ENCODE peak calls at places on chromosomes 2 and 18, in four cellular contexts. O, W, X and T are unnamed samples.

GRCh38 chr2:64765160-64765805 is 111.6 kb upstream of the SERTAD2 start:
- DNase-seq in W (no peak), X (no peak), O (no peak), T (no peak)

GRCh38 chr18:32208012-32208411 is 18.2 kb downstream of the MEP1B start:
- DNase-seq in O (no peak), X (no peak), W (no peak), T (no peak)

GRCh38 chr2:20193185-20193584 is 31.7 kb downstream of the SDC1 start:
- DNase-seq in W (no peak), O (no peak), X (no peak), T (no peak)

GRCh38 chr2:215429424-215429823 is 6.4 kb downstream of the FN1 start:
- DNase-seq in X (no peak), O (no peak), W (no peak), T (no peak)

GRCh38 chr2:241768251-241768711 is 8.3 kb upstream of the GAL3ST2 start:
- DNase-seq in W (no peak), O (no peak), X (no peak), T (no peak)

GRCh38 chr2:127080226-127080940 is 26.6 kb downstream of the BIN1 start:
- DNase-seq in X (no peak), O (no peak), W (no peak), T (no peak)

GRCh38 chr2:43158259-43158880 is 68.0 kb downstream of the ZFP36L2 start:
- DNase-seq in W (peak), O (no peak), X (peak), T (peak)

GRCh38 chr18:58132595-58133191 is 88.7 kb downstream of the NEDD4L start:
- DNase-seq in O (no peak), W (no peak), X (no peak), T (no peak)

GRCh38 chr2:46275995-46276394 is 21.2 kb upstream of the EPAS1 start:
- DNase-seq in W (peak), X (no peak), O (peak), T (no peak)

GRCh38 chr2:67565761-67566160 is 168.6 kb downstream of the ETAA1 start:
- DNase-seq in O (no peak), W (peak), X (no peak), T (peak)

GRCh38 chr2:193580176-193580950 is 1385.6 kb upstream of the TMEFF2 start:
- DNase-seq in O (no peak), X (no peak), W (no peak), T (no peak)

GRCh38 chr18:8140841-8141501 is 468.3 kb upstream of the RAB12 start:
- DNase-seq in X (no peak), W (no peak), O (no peak), T (no peak)

GRCh38 chr2:2763351-2763997 is 432.4 kb upstream of the MYT1L start:
- DNase-seq in W (no peak), X (no peak), O (no peak), T (no peak)

GRCh38 chr2:29940706-29941105 is 19.3 kb upstream of the ALK start:
- DNase-seq in W (no peak), O (no peak), X (no peak), T (no peak)

GRCh38 chr2:135773917-135774316 is 32.3 kb downstream of the UBXN4 start:
- DNase-seq in X (no peak), W (peak), O (no peak), T (no peak)

GRCh38 chr2:10166489-10167295 is 44.2 kb downstream of the RRM2 start:
- DNase-seq in X (no peak), W (no peak), O (no peak), T (no peak)

DNA sequence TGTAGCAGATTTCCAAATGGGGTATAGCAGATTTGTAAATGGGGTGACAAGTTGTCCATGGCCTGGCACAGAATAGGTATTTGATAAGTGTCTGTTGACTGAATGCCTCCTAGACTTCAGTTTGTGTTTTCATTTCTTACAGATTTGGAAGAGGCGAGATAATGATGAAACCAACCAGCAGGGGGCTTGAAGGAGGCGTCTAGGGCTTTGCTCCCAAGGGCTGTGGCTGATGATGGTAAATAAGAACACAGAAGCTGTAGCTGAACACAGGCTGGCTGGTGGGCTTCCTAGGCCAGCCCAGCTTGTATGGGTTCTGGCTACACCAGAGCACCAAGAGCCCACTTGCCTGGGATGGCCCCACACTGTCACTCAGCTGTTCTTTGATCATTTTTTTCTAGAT is 19.4 kb downstream of the SFTPB start:
- DNase-seq in W (peak), O (no peak), X (no peak), T (peak)
- TF ChIP-seq MAX in W (no peak), O (no peak), X (no peak), T (no peak)

GRCh38 chr2:238162171-238162515 is 3.4 kb downstream of the ERFE start:
- DNase-seq in O (no peak), W (no peak), X (no peak), T (no peak)

GRCh38 chr2:238162516-238163441 is 4.0 kb downstream of the ERFE start:
- DNase-seq in W (no peak), X (no peak), O (no peak), T (no peak)

GRCh38 chr2:238164906-238165287 is 6.1 kb downstream of the ERFE start:
- DNase-seq in W (no peak), O (no peak), X (no peak), T (no peak)

GRCh38 chr2:238165288-238165921 is 6.6 kb downstream of the ERFE start:
- DNase-seq in X (no peak), O (no peak), W (no peak), T (no peak)

GRCh38 chr2:238163494-238164198 is 4.9 kb downstream of the ERFE start:
- DNase-seq in W (no peak), O (no peak), X (no peak), T (no peak)
- TF ChIP-seq MAX in W (no peak), O (no peak), X (no peak), T (no peak)

GRCh38 chr2:148645925-148646559 is 1.5 kb downstream of the EPC2 start:
- DNase-seq in X (peak), O (no peak), W (peak), T (peak)
- TF ChIP-seq MAX in X (no peak), O (no peak), W (no peak), T (no peak)

GRCh38 chr2:55096586-55096985 is 46.3 kb upstream of the RTN4 start:
- DNase-seq in W (no peak), X (no peak), O (no peak), T (no peak)

GRCh38 chr2:55089716-55090115 is 39.5 kb upstream of the RTN4 start:
- DNase-seq in X (no peak), W (no peak), O (no peak), T (no peak)

GRCh38 chr2:55090702-55091101 is 40.5 kb upstream of the RTN4 start:
- DNase-seq in W (no peak), O (no peak), X (no peak), T (no peak)

GRCh38 chr2:55092439-55092838 is 42.2 kb upstream of the RTN4 start:
- DNase-seq in W (no peak), X (no peak), O (no peak), T (no peak)

GRCh38 chr2:55093381-55093780 is 43.1 kb upstream of the RTN4 start:
- DNase-seq in O (no peak), W (peak), X (peak), T (no peak)
- TF ChIP-seq MAX in O (no peak), W (no peak), X (peak), T (no peak)

GRCh38 chr2:26556309-26557243 is 78.7 kb upstream of the OTOF start:
- DNase-seq in X (no peak), O (no peak), W (no peak), T (no peak)

GRCh38 chr2:26557244-26557925 is 79.5 kb upstream of the OTOF start:
- DNase-seq in X (no peak), O (no peak), W (no peak), T (no peak)

GRCh38 chr2:26552641-26553040 is 74.7 kb upstream of the OTOF start:
- DNase-seq in W (no peak), O (no peak), X (no peak), T (no peak)

GRCh38 chr2:26558271-26559043 is 80.5 kb upstream of the OTOF start:
- DNase-seq in O (no peak), W (no peak), X (no peak), T (no peak)

GRCh38 chr2:26555246-26556133 is 77.6 kb upstream of the OTOF start:
- DNase-seq in X (no peak), W (no peak), O (no peak), T (peak)
- TF ChIP-seq MAX in X (no peak), W (no peak), O (no peak), T (no peak)

DNA sequence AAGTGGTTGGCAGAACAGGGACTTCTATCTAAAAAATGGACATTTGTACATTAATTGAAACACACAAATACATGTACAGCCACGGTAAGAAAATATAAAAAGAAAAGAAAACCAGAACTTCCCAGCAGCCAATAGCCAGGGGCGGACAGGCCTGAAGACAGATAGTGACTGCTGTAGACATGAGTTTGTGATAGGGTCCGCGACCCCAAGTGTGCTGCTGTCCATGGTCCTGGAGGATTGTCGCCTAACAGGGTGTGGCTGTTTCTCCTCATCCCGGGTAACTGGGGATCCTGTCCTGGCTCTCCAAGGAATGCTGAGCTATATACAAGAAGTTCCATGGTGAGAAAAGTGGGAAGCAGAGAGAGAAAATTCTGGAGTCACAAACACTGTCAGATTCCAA is 266.6 kb upstream of the SALL3 start:
- DNase-seq in O (peak), W (no peak), X (no peak), T (no peak)
- TF ChIP-seq MAX in O (no peak), W (no peak), X (no peak), T (no peak)

DNA sequence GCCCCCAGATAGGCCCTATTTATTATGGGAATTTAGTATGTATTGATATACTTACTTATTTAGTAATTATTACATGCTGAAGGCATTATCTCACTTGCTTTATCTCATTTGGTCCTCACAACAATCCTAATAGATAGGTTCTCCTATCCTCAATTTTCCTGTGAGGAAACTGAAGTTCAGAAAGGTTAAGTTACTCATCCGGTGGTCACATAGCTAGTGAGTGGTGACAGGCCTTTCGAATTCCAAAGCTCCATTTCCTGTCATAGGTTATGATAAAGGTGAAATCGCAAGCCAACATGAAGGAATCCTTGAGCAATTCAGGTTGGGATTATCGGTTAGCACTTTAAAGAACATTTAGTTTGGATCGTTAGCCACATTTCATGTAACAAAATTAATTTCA is 33.3 kb downstream of the NAB1 start:
- DNase-seq in W (peak), O (no peak), X (peak), T (no peak)
- TF ChIP-seq MAX in W (no peak), O (no peak), X (no peak), T (no peak)

GRCh38 chr2:172921538-172922236 is 154.0 kb upstream of the MAP3K20 start:
- DNase-seq in W (peak), X (no peak), O (no peak), T (no peak)

GRCh38 chr2:172922294-172922693 is 153.4 kb upstream of the MAP3K20 start:
- DNase-seq in W (peak), O (no peak), X (no peak), T (no peak)

GRCh38 chr2:172924070-172924469 is 151.6 kb upstream of the MAP3K20 start:
- DNase-seq in O (no peak), X (no peak), W (no peak), T (no peak)

GRCh38 chr2:172914277-172915003 is 161.2 kb upstream of the MAP3K20 start:
- DNase-seq in O (no peak), X (no peak), W (no peak), T (no peak)

GRCh38 chr2:172919732-172920131 is 155.9 kb upstream of the MAP3K20 start:
- DNase-seq in W (no peak), O (no peak), X (no peak), T (no peak)
- TF ChIP-seq MAX in W (no peak), O (no peak), X (no peak), T (no peak)

GRCh38 chr2:151166410-151166809 is 95.3 kb downstream of the RBM43 start:
- DNase-seq in W (no peak), X (no peak), O (no peak), T (no peak)

GRCh38 chr2:151176661-151177060 is 85.0 kb downstream of the RBM43 start:
- DNase-seq in X (no peak), W (no peak), O (peak), T (no peak)

GRCh38 chr2:151175857-151176256 is 85.8 kb downstream of the RBM43 start:
- DNase-seq in W (no peak), X (no peak), O (no peak), T (no peak)

GRCh38 chr2:151171186-151171585 is 90.5 kb downstream of the RBM43 start:
- DNase-seq in W (no peak), X (no peak), O (no peak), T (no peak)
- TF ChIP-seq MAX in W (no peak), X (no peak), O (no peak), T (no peak)

GRCh38 chr2:165827219-165827920 is 33.3 kb upstream of the GALNT3 start:
- DNase-seq in O (no peak), X (no peak), W (no peak), T (no peak)

GRCh38 chr2:165833156-165833555 is 39.1 kb upstream of the GALNT3 start:
- DNase-seq in O (no peak), W (no peak), X (no peak), T (no peak)

GRCh38 chr2:165825041-165825440 is 31.0 kb upstream of the GALNT3 start:
- DNase-seq in W (no peak), X (no peak), O (no peak), T (no peak)

GRCh38 chr2:165827921-165828276 is 33.9 kb upstream of the GALNT3 start:
- DNase-seq in O (no peak), W (no peak), X (no peak), T (no peak)
- TF ChIP-seq MAX in O (no peak), W (no peak), X (no peak), T (no peak)